ENCODE peak calls at places on chromosome 2, in four cellular contexts. D is GM12878, L is K562, W is HepG2. J is an unnamed sample.

GRCh38 chr2:131044078-131044756 is 49.0 kb downstream of the FAM168B start:
- DNase-seq in D (no peak), L (no peak), W (no peak), J (no peak)

GRCh38 chr2:72613931-72614330 is 211.9 kb downstream of the EXOC6B start:
- DNase-seq in D (no peak), L (no peak), W (no peak), J (no peak)

GRCh38 chr2:230886641-230887040 is 21.9 kb downstream of the ITM2C start:
- DNase-seq in D (no peak), L (no peak), W (no peak), J (no peak)

GRCh38 chr2:213152065-213152794 is 818 bp upstream of the IKZF2 start:
- DNase-seq in D (no peak), L (peak), W (peak), J (peak)

GRCh38 chr2:29314816-29315571 is 199.8 kb downstream of the CLIP4 start:
- DNase-seq in D (peak), L (no peak), W (no peak), J (no peak)

GRCh38 chr2:47089083-47089464 is 66.0 kb downstream of the STPG4 start:
- DNase-seq in D (no peak), L (peak), W (peak), J (peak)

GRCh38 chr2:176445831-176446433 is 176.7 kb downstream of the MTX2 start:
- DNase-seq in D (no peak), L (no peak), W (peak), J (no peak)

GRCh38 chr2:46269545-46270273 is 27.5 kb upstream of the EPAS1 start:
- DNase-seq in D (no peak), L (peak), W (no peak), J (no peak)

GRCh38 chr2:133503927-133504326 is 64.3 kb downstream of the NCKAP5 start:
- DNase-seq in D (no peak), L (no peak), W (no peak), J (peak)

GRCh38 chr2:17719562-17720371 is 33.8 kb downstream of the SMC6 start:
- DNase-seq in D (no peak), L (peak), W (no peak), J (peak)

GRCh38 chr2:72062336-72062735 is 85.3 kb downstream of the CYP26B1 start:
- DNase-seq in D (no peak), L (no peak), W (no peak), J (no peak)

GRCh38 chr2:174350018-174350417 is 15.3 kb downstream of the SP9 start:
- DNase-seq in D (no peak), L (no peak), W (no peak), J (no peak)

GRCh38 chr2:232315049-232315922 is 63.3 kb upstream of the ALPP start:
- DNase-seq in D (peak), L (no peak), W (no peak), J (no peak)

GRCh38 chr2:143844986-143845385 is 674.9 kb downstream of the ZEB2 start:
- DNase-seq in D (no peak), L (no peak), W (no peak), J (no peak)

GRCh38 chr2:157936464-157936863 is 60.3 kb upstream of the ACVR1 start:
- DNase-seq in D (no peak), L (no peak), W (no peak), J (no peak)

GRCh38 chr2:127157651-127158460 is 50.9 kb upstream of the BIN1 start:
- DNase-seq in D (no peak), L (no peak), W (peak), J (peak)

GRCh38 chr2:62150597-62151305 is 45.2 kb upstream of the B3GNT2 start:
- DNase-seq in D (no peak), L (no peak), W (no peak), J (no peak)

GRCh38 chr2:220279372-220279771 is 651.9 kb downstream of the SLC4A3 start:
- DNase-seq in D (no peak), L (no peak), W (no peak), J (no peak)

GRCh38 chr2:220278022-220278421 is 650.6 kb downstream of the SLC4A3 start:
- DNase-seq in D (no peak), L (no peak), W (no peak), J (no peak)

GRCh38 chr2:220276736-220277444 is 649.5 kb downstream of the SLC4A3 start:
- DNase-seq in D (no peak), L (no peak), W (no peak), J (no peak)

GRCh38 chr2:220275454-220275853 is 648.0 kb downstream of the SLC4A3 start:
- DNase-seq in D (no peak), L (no peak), W (no peak), J (no peak)

DNA sequence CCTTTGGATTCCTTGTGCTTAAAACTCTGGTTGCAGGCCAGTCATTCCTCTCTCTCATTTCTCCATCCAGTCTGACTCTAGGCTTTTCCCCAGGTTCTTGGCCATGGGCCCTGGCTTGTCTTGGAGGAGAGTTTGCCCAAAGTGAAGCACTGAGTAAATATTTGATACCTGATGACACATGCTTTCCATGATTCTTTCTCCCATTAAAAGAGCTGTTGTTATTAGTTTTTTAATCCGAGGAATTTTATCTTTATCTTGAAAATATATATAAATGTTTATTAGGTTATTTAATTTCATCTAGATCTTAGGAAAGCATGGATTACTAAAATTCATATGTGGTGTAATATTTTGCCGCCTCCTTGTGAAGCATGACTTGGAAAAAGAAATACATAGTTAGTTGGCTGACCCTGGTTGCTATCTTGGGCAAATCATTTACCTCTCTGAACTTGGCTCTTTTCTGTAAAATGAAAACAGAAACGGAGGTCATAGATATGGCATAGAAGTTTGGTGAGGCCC is 650.1 kb downstream of the SLC4A3 start:
- DNase-seq in D (no peak), L (no peak), W (no peak), J (no peak)
- TF ChIP-seq NFIC in D (no peak), L (no peak), W (no peak), J (peak)

GRCh38 chr2:70835643-70836042 is at the start of gene CD207:
- DNase-seq in D (no peak), L (no peak), W (no peak), J (no peak)
- H2AFZ ChIP-seq in D (no peak), L (no peak), W (no peak), J (no peak)

GRCh38 chr2:21395366-21395765 is 271.6 kb downstream of the TDRD15 start:
- DNase-seq in D (no peak), L (peak), W (peak), J (peak)
- TF ChIP-seq MAX in D (no peak), L (no peak), W (no peak), J (no peak)

GRCh38 chr2:43159797-43160196 is 66.6 kb downstream of the ZFP36L2 start:
- DNase-seq in D (no peak), L (no peak), W (no peak), J (no peak)
- TF ChIP-seq NFIC in D (no peak), L (no peak), W (no peak), J (no peak)

GRCh38 chr2:204203704-204204103 is 267.1 kb downstream of the ICOS start:
- DNase-seq in D (no peak), L (no peak), W (no peak), J (no peak)
- H2AFZ ChIP-seq in D (no peak), L (no peak), W (no peak), J (no peak)

DNA sequence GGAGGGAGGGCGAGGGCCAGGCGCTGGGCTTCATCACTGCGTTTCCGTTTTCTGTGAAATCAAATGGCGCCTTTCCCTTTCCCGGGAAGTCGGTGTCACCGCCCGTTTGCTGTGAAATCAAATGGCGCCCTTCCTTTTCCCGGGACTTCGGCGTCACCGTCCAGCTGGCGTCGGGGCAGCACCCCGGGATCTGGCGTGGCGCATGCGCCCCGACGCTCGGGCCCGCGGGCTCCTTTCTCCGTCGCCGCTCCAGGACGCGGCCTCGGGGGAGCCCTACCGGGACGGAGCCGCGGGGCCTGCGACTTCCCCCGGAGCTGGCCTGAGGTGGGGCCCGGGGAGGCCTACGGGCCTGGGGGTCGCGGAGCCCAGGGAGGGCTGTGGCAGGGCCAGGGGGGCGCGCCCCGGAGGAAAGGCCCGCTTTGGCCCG is at the start of gene FAM228A:
- DNase-seq in D (no peak), L (no peak), W (no peak), J (peak)
- TF ChIP-seq MAX in D (no peak), L (no peak), W (no peak), J (no peak)

GRCh38 chr2:96537734-96538486 is 1.4 kb downstream of the ARID5A start:
- DNase-seq in D (no peak), L (no peak), W (no peak), J (peak)
- TF ChIP-seq NFIC in D (no peak), L (no peak), W (no peak), J (no peak)